ENCODE peak calls at places on chromosomes 11 and 22, in seven cellular contexts. One of them, this sample, is unnamed.

GRCh38 chr11:110071197-110071596 is 22.0 kb upstream of the ZC3H12C start:
- DNase-seq in A549: no peak
- DNase-seq in Peyer's patch: no peak
- DNase-seq in AG09319: no peak
- DNase-seq in HFF-Myc: no peak
- DNase-seq in activated B cell treated with CpG ODN at 0.5 μM for 24 hours: no peak
- DNase-seq in dorsolateral prefrontal cortex: no peak
- DNase-seq in this sample: no peak

GRCh38 chr11:66639066-66639813 is 737 bp downstream of the RBM4 start:
- DNase-seq in A549: no peak
- DNase-seq in Peyer's patch: peak
- DNase-seq in AG09319: no peak
- DNase-seq in HFF-Myc: no peak
- DNase-seq in activated B cell treated with CpG ODN at 0.5 μM for 24 hours: no peak
- DNase-seq in dorsolateral prefrontal cortex: no peak
- DNase-seq in this sample: no peak

GRCh38 chr11:34394771-34395300 is 37.0 kb upstream of the ABTB2 start:
- DNase-seq in A549: no peak
- DNase-seq in Peyer's patch: no peak
- DNase-seq in AG09319: no peak
- DNase-seq in HFF-Myc: no peak
- DNase-seq in activated B cell treated with CpG ODN at 0.5 μM for 24 hours: no peak
- DNase-seq in dorsolateral prefrontal cortex: no peak
- DNase-seq in this sample: no peak

GRCh38 chr22:28605362-28605761 is 74.3 kb downstream of the TTC28 start:
- DNase-seq in A549: no peak
- DNase-seq in Peyer's patch: no peak
- DNase-seq in AG09319: no peak
- DNase-seq in HFF-Myc: no peak
- DNase-seq in activated B cell treated with CpG ODN at 0.5 μM for 24 hours: no peak
- DNase-seq in dorsolateral prefrontal cortex: no peak
- DNase-seq in this sample: no peak

GRCh38 chr11:77130763-77131513 is 2.9 kb downstream of the MYO7A start:
- DNase-seq in A549: no peak
- DNase-seq in Peyer's patch: no peak
- DNase-seq in AG09319: peak
- DNase-seq in HFF-Myc: no peak
- DNase-seq in activated B cell treated with CpG ODN at 0.5 μM for 24 hours: no peak
- DNase-seq in dorsolateral prefrontal cortex: peak
- DNase-seq in this sample: no peak

GRCh38 chr11:120522736-120523135 is 11.2 kb downstream of the GRIK4 start:
- DNase-seq in A549: no peak
- DNase-seq in Peyer's patch: no peak
- DNase-seq in AG09319: no peak
- DNase-seq in HFF-Myc: no peak
- DNase-seq in activated B cell treated with CpG ODN at 0.5 μM for 24 hours: no peak
- DNase-seq in dorsolateral prefrontal cortex: no peak
- DNase-seq in this sample: peak

GRCh38 chr22:38255697-38256096 is 17.1 kb downstream of the TMEM184B start:
- DNase-seq in A549: no peak
- DNase-seq in Peyer's patch: no peak
- DNase-seq in AG09319: no peak
- DNase-seq in HFF-Myc: no peak
- DNase-seq in activated B cell treated with CpG ODN at 0.5 μM for 24 hours: no peak
- DNase-seq in dorsolateral prefrontal cortex: no peak
- DNase-seq in this sample: no peak

GRCh38 chr22:50524664-50525103 is 714 bp downstream of the SCO2 start:
- DNase-seq in A549: no peak
- DNase-seq in Peyer's patch: no peak
- DNase-seq in AG09319: no peak
- DNase-seq in HFF-Myc: no peak
- DNase-seq in activated B cell treated with CpG ODN at 0.5 μM for 24 hours: no peak
- DNase-seq in dorsolateral prefrontal cortex: no peak
- DNase-seq in this sample: no peak

GRCh38 chr22:31155425-31155824 is 4.6 kb upstream of the RNF185 start:
- DNase-seq in A549: no peak
- DNase-seq in Peyer's patch: no peak
- DNase-seq in AG09319: no peak
- DNase-seq in HFF-Myc: no peak
- DNase-seq in activated B cell treated with CpG ODN at 0.5 μM for 24 hours: no peak
- DNase-seq in dorsolateral prefrontal cortex: no peak
- DNase-seq in this sample: no peak

GRCh38 chr11:102238287-102238894 is 78.9 kb upstream of the BIRC3 start:
- DNase-seq in A549: no peak
- DNase-seq in Peyer's patch: no peak
- DNase-seq in AG09319: no peak
- DNase-seq in HFF-Myc: no peak
- DNase-seq in activated B cell treated with CpG ODN at 0.5 μM for 24 hours: no peak
- DNase-seq in dorsolateral prefrontal cortex: no peak
- DNase-seq in this sample: no peak

GRCh38 chr11:47992959-47993820 is 12.8 kb downstream of the PTPRJ start:
- DNase-seq in A549: peak
- DNase-seq in Peyer's patch: no peak
- DNase-seq in AG09319: no peak
- DNase-seq in HFF-Myc: peak
- DNase-seq in activated B cell treated with CpG ODN at 0.5 μM for 24 hours: no peak
- DNase-seq in dorsolateral prefrontal cortex: no peak
- DNase-seq in this sample: peak

GRCh38 chr11:2391663-2391975 is 8.9 kb upstream of the TSSC4 start:
- DNase-seq in A549: no peak
- DNase-seq in Peyer's patch: no peak
- DNase-seq in AG09319: no peak
- DNase-seq in HFF-Myc: no peak
- DNase-seq in activated B cell treated with CpG ODN at 0.5 μM for 24 hours: no peak
- DNase-seq in dorsolateral prefrontal cortex: no peak
- DNase-seq in this sample: no peak

GRCh38 chr22:35995772-35996171 is 32.9 kb downstream of the RBFOX2 start:
- DNase-seq in A549: no peak
- DNase-seq in Peyer's patch: no peak
- DNase-seq in AG09319: peak
- DNase-seq in HFF-Myc: peak
- DNase-seq in activated B cell treated with CpG ODN at 0.5 μM for 24 hours: no peak
- DNase-seq in dorsolateral prefrontal cortex: no peak
- DNase-seq in this sample: no peak

DNA sequence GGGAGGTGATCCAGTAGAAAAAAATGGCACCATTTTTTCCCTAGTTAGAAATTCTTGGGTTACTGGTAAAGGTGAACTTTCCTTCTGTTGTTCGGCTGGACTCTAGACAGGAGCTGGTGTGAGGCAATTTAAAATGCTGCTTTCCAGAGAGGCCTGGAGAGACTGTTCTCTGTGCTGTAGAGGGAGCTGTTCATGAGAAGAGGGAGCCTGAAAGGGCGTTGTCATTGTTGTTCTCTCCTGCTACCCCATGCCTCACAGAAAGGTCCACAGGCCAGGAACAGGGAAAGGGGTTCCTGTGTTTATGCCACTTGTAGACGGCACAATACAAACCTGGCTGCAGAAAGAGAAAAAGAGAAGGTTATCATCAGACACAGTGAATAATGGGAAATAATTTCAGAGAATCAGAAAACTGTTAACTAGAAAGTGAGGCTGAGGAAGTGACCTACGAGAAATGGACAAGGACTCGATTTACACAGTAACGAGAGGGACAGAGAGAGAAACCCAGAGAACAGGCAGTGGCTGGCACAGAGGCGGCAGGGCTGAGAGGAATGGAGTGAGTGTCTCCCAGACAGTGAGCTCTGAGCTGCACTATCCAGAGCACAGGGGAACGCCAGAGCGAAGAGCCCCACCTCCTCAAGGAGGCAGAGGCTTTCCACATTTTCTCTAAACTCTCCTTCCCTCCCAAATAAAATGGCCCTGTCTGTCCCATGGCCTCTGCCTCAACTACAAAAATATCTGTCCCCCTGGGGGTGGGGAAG is 109.2 kb downstream of the RRM1 start:
- DNase-seq in A549: no peak
- DNase-seq in Peyer's patch: no peak
- DNase-seq in AG09319: no peak
- DNase-seq in HFF-Myc: no peak
- DNase-seq in activated B cell treated with CpG ODN at 0.5 μM for 24 hours: no peak
- DNase-seq in dorsolateral prefrontal cortex: no peak
- DNase-seq in this sample: no peak
- TF ChIP-seq CTCF in A549: no peak
- TF ChIP-seq CTCF in Peyer's patch: no peak
- TF ChIP-seq CTCF in AG09319: no peak
- TF ChIP-seq CTCF in HFF-Myc: no peak
- TF ChIP-seq CTCF in activated B cell treated with CpG ODN at 0.5 μM for 24 hours: no peak
- TF ChIP-seq CTCF in dorsolateral prefrontal cortex: no peak
- TF ChIP-seq CTCF in this sample: no peak

DNA sequence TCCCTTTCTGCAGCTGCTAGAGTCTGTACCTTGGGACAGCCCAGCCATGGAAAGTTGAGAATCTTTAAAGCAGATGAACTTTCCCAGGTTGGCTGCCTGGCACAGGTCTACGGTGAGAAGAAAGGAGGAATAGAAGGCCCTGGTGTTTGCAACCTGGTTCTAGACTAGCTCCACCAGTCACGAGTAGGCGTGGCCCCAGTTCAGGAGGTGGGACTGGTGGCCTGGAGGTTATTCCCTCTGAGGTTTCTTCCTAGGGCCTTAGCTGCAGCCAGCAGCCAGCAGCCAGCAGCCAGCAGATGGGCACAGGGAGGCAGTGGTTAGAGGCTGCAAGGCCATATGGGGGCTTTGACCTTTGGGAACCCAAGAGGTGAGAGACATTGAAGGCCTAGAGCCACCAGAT is 40.9 kb downstream of the PRDM11 start:
- DNase-seq in A549: no peak
- DNase-seq in Peyer's patch: no peak
- DNase-seq in AG09319: no peak
- DNase-seq in HFF-Myc: no peak
- DNase-seq in activated B cell treated with CpG ODN at 0.5 μM for 24 hours: no peak
- DNase-seq in dorsolateral prefrontal cortex: no peak
- DNase-seq in this sample: no peak
- TF ChIP-seq CTCF in A549: no peak
- TF ChIP-seq CTCF in Peyer's patch: no peak
- TF ChIP-seq CTCF in AG09319: no peak
- TF ChIP-seq CTCF in HFF-Myc: no peak
- TF ChIP-seq CTCF in activated B cell treated with CpG ODN at 0.5 μM for 24 hours: no peak
- TF ChIP-seq CTCF in dorsolateral prefrontal cortex: no peak
- TF ChIP-seq CTCF in this sample: no peak

GRCh38 chr11:116859175-116859574 is 21.8 kb upstream of the APOA1 start:
- DNase-seq in A549: no peak
- DNase-seq in Peyer's patch: no peak
- DNase-seq in AG09319: no peak
- DNase-seq in HFF-Myc: no peak
- DNase-seq in activated B cell treated with CpG ODN at 0.5 μM for 24 hours: no peak
- DNase-seq in dorsolateral prefrontal cortex: no peak
- DNase-seq in this sample: no peak
- TF ChIP-seq CTCF in A549: no peak
- TF ChIP-seq CTCF in Peyer's patch: no peak
- TF ChIP-seq CTCF in AG09319: no peak
- TF ChIP-seq CTCF in HFF-Myc: no peak
- TF ChIP-seq CTCF in activated B cell treated with CpG ODN at 0.5 μM for 24 hours: no peak
- TF ChIP-seq CTCF in dorsolateral prefrontal cortex: no peak
- TF ChIP-seq CTCF in this sample: no peak

GRCh38 chr11:131889760-131890620 is 519.6 kb downstream of the NTM start:
- DNase-seq in A549: no peak
- DNase-seq in Peyer's patch: no peak
- DNase-seq in AG09319: no peak
- DNase-seq in HFF-Myc: no peak
- DNase-seq in activated B cell treated with CpG ODN at 0.5 μM for 24 hours: no peak
- DNase-seq in dorsolateral prefrontal cortex: no peak
- DNase-seq in this sample: no peak
- TF ChIP-seq CTCF in A549: no peak
- TF ChIP-seq CTCF in Peyer's patch: no peak
- TF ChIP-seq CTCF in AG09319: no peak
- TF ChIP-seq CTCF in HFF-Myc: no peak
- TF ChIP-seq CTCF in activated B cell treated with CpG ODN at 0.5 μM for 24 hours: no peak
- TF ChIP-seq CTCF in dorsolateral prefrontal cortex: no peak
- TF ChIP-seq CTCF in this sample: no peak

GRCh38 chr11:126062679-126063509 is at the start of gene CDON:
- DNase-seq in A549: peak
- DNase-seq in Peyer's patch: peak
- DNase-seq in AG09319: peak
- DNase-seq in HFF-Myc: peak
- DNase-seq in activated B cell treated with CpG ODN at 0.5 μM for 24 hours: peak
- DNase-seq in dorsolateral prefrontal cortex: peak
- DNase-seq in this sample: peak
- TF ChIP-seq CTCF in A549: no peak
- TF ChIP-seq CTCF in Peyer's patch: peak
- TF ChIP-seq CTCF in AG09319: no peak
- TF ChIP-seq CTCF in HFF-Myc: no peak
- TF ChIP-seq CTCF in activated B cell treated with CpG ODN at 0.5 μM for 24 hours: no peak
- TF ChIP-seq CTCF in dorsolateral prefrontal cortex: peak
- TF ChIP-seq CTCF in this sample: no peak

This sample was measured in CD14-positive monocyte.